ENCODE peak calls at places on chromosomes 6 and 20, in six cellular contexts. G is neural progenitor cell, D is HCT116, C is GM23248, L is SK-N-SH, V is PC-3. N is an unnamed sample. For H3K4me1, the result is how much of the 10 kb centered on the place peaks cover.

GRCh38 chr6:3501826-3502505 is 45.1 kb upstream of the SLC22A23 start:
- DNase-seq in L (no peak), G (no peak), D (no peak), V (no peak), C (no peak), N (no peak)

GRCh38 chr20:23133560-23133998 is 47.5 kb upstream of the CD93 start:
- DNase-seq in C (no peak), L (no peak), V (no peak), D (no peak), G (no peak), N (no peak)

GRCh38 chr6:56087421-56087820 is 160.0 kb downstream of the COL21A1 start:
- DNase-seq in V (no peak), L (no peak), G (no peak), C (no peak), D (no peak), N (no peak)

GRCh38 chr6:110233769-110234374 is 53.6 kb downstream of the CDC40 start:
- DNase-seq in V (no peak), D (no peak), G (no peak), C (peak), L (no peak), N (peak)

GRCh38 chr6:83860347-83860731 is 850 bp downstream of the CYB5R4 start:
- DNase-seq in G (no peak), V (no peak), C (no peak), L (no peak), D (no peak), N (no peak)

GRCh38 chr6:107075951-107076381 is 39.3 kb downstream of the BEND3 start:
- DNase-seq in L (no peak), D (no peak), V (peak), C (peak), G (no peak), N (no peak)

GRCh38 chr6:84172080-84172479 is 55.4 kb downstream of the CEP162 start:
- DNase-seq in D (no peak), G (no peak), L (no peak), C (peak), V (no peak), N (no peak)

GRCh38 chr6:116376149-116376548 is 5.4 kb downstream of the DSE start:
- DNase-seq in L (no peak), V (no peak), D (no peak), G (peak), C (no peak), N (no peak)

GRCh38 chr6:21664263-21665081 is 70.9 kb downstream of the SOX4 start:
- DNase-seq in G (peak), D (no peak), L (no peak), C (peak), V (no peak), N (no peak)

GRCh38 chr6:159084493-159085091 is 39.8 kb upstream of the TAGAP start:
- DNase-seq in D (no peak), G (no peak), L (no peak), V (no peak), C (peak), N (no peak)

GRCh38 chr20:63706852-63707557 is 771 bp downstream of the ARFRP1 start:
- DNase-seq in G (peak), C (peak), D (no peak), V (peak), L (peak), N (peak)

GRCh38 chr6:56729719-56730118 is 87.0 kb upstream of the DST start:
- DNase-seq in L (no peak), D (no peak), V (peak), G (no peak), C (peak), N (no peak)

GRCh38 chr6:122394016-122394415 is 5.4 kb upstream of the HSF2 start:
- DNase-seq in V (no peak), C (no peak), G (no peak), D (no peak), L (no peak), N (no peak)

GRCh38 chr20:1388706-1389483 is 4.0 kb downstream of the FKBP1A start:
- DNase-seq in C (peak), D (no peak), L (no peak), G (no peak), V (no peak), N (no peak)

GRCh38 chr6:13508711-13509705 is 21.6 kb upstream of the GFOD1 start:
- DNase-seq in D (no peak), G (no peak), C (peak), V (peak), L (no peak), N (no peak)

GRCh38 chr6:130928993-130929678 is 101.9 kb downstream of the SMLR1 start:
- DNase-seq in C (peak), L (no peak), D (no peak), V (peak), G (no peak), N (no peak)

GRCh38 chr6:166282394-166283032 is 25.7 kb downstream of the PRR18 start:
- DNase-seq in G (no peak), L (no peak), V (no peak), C (no peak), D (no peak), N (no peak)

GRCh38 chr20:44309763-44310663 is 989 bp downstream of the FITM2 start:
- DNase-seq in C (peak), D (no peak), V (peak), G (peak), L (no peak), N (no peak)

GRCh38 chr20:57763235-57763595 is 53.4 kb upstream of the PMEPA1 start:
- DNase-seq in G (no peak), V (no peak), C (no peak), D (no peak), L (no peak), N (no peak)
- TF ChIP-seq EZH2phosphoT487 in G (no peak), V (no peak), C (no peak), D (no peak), L (no peak), N (no peak)

DNA sequence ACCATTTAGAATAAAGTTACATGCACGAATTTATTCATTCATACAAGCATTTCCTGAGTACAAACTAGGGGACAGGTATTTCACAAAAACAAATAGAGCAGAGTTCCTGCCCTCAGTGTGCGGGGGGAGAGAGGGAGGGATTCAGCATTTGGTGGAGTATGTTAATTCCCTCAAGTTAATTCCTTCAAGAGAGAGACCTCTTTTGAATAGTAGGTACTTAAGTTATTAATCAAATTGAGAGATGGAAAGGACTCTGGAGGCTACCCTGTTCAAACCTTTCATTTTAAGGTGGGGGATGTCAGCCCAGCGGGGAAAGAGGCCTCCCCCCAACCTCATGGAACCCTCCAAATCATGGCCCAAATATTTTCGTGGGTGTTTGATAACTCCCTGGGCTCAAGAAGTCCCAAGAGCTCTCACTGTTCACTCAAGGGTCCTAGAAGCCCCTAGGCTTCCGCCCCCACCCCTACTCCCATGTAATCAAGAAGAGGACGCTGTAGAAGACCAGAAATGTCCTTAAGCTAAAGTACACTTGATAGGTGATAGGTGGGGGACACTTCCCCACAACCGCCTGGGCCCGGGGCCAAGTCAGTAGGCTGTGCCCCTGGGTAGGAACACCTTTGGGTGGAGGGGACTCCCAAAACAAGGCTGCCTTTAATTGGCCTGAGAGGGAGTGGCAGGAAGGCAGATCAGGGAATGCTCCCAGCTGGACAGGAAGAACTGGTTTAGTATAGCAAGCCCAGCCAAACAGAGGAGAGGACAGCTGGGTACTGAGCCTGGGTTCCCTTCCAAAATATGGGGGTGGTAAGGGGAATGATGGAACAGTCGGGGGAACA is 2.9 kb downstream of the SDC4 start:
- DNase-seq in V (peak), G (no peak), D (no peak), L (no peak), C (no peak), N (no peak)
- H3K9ac ChIP-seq in V (peak), G (no peak), D (peak), L (peak), C (peak), N (no peak)

DNA sequence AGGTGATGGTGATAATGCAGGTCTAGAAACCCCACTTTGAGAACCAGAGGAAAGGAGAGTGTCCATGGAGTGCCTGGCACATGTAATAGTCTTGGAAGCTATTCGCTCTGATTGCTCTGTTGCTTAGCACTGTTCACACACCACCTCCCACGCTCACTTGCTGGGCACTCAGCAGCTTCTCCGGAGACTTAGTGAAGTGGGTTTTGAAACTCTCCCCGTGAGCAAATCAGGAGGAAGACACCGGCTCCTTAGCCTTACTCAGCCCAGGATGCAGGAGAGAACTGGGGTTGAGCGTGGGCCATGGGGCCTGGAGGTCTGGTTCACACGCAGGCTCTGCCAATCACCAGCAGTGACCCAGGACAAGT is 22.2 kb downstream of the BMP7 start:
- DNase-seq in L (no peak), G (no peak), C (peak), D (no peak), V (no peak), N (no peak)
- H3K4me1 ChIP-seq in L (under half), G (under half), C (under half), D (under half), V (under half), N (under half)

DNA sequence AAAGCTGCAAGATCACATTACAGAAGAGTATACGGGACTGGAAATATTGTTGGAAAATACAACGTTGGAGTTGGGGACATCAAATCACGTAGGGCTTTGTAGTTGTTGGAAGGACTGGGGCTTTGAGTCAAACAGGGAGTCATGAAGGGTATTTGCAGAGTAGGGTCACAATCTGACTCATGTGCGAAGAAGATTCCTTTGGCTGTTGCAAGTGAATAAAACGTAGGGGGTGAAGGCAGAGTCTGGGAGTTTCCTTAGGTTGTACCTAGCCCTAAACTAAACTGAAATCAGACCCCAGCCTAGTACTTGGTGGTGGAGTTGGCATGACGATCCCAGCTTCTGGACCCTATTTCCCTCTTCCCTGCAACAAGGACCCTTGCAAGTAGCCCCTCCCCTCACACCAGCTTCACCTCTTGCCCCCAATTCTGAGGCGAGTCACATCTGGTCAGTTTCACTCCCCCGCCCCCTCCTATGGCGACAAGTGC is 32.2 kb downstream of the SNX5 start:
- DNase-seq in D (no peak), V (no peak), L (no peak), C (peak), G (no peak), N (no peak)
- TF ChIP-seq EZH2phosphoT487 in D (no peak), V (no peak), L (no peak), C (no peak), G (no peak), N (no peak)

DNA sequence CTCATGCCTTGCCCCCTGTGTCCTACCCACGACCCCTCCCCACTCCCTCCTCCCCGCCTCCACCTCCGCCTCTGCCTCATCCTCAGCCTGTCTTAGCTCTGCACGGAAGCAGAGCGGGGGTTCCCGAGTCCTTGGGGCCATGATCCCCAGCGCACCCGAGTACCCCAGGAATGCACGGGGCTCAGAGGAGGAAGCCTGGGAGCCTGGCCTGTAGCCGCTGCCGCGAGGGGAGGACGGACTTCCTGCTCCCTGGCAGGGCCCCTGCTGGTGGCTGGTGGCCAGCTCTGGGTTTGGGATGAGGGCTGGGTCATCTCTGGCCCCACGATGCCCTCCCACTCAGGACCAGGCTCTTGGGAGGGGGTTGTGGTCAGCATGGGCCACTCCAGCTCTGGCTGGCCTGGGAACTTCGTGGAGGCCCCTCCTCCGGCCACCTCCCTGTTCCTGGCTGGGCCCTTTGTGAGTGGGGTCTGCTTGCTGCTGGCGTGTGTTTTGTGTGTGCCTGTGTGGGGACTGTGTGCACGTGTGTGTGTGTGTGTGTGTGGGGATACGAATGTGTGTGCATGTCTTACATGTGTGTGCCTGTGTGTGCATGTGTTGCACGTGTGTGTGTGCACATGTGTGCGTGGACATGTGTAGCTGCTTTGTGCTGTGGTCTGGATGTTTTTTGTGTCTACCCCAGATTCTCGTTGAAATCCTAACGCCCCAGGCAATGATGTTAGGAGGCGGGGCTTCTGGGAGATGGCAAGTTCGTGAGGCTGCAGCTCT is 1.2 kb upstream of the RBBP8NL start:
- DNase-seq in L (peak), V (no peak), C (no peak), G (no peak), D (no peak), N (no peak)
- H3K9ac ChIP-seq in L (no peak), V (no peak), C (no peak), G (no peak), D (no peak), N (no peak)

DNA sequence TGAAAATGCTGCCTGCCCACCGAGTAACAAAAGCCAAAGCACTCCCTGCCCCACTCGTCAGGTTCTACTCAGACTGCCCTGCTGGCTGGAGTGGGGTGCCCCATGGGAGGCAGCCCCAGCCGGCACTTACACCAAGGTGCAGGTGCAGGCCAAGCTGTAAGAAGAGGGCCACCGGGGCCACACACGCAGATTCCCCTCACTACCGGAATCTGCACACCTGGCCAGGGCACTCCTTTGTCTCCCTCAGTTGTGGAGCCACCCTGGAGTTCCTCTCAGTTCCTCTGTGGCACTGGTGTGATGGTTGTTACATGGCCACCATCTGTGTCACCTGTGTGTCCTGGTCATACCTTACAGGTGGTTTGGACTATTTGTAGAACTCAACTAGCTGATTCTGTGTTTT is 112.4 kb downstream of the FOXO3 start:
- DNase-seq in L (no peak), V (no peak), C (no peak), G (no peak), D (no peak), N (peak)
- H3K4me1 ChIP-seq in L (under half), V (under half), C (under half), G (under half), D (half or more), N (half or more)

DNA sequence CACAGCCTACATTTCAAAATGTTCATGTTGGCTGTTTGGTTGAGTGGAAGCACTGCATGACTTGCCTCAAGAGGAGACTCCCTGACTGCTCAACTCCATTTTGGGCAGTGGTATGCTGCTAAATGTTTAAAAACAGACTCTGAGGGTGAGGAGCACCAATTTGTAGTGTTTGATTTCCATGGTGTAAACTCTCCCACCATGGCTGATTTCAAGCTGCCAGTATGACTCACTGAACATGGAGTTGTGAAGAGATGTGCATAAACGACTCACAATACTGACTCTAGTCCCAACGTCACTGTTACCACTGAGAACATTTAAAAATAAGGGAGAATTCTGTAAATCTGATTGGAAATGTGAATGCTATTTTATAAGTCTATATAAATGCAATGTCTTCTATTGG is 70.4 kb downstream of the BACH2 start:
- DNase-seq in G (no peak), L (no peak), C (peak), V (no peak), D (no peak), N (no peak)
- TF ChIP-seq EZH2phosphoT487 in G (no peak), L (no peak), C (no peak), V (no peak), D (no peak), N (no peak)

GRCh38 chr20:8755340-8756118 is 313.4 kb upstream of the PLCB4 start:
- DNase-seq in G (no peak), V (no peak), D (no peak), C (no peak), L (no peak), N (no peak)

GRCh38 chr20:8756410-8756809 is 312.5 kb upstream of the PLCB4 start:
- DNase-seq in V (peak), D (peak), G (no peak), C (peak), L (no peak), N (no peak)

GRCh38 chr20:8757146-8757545 is 311.7 kb upstream of the PLCB4 start:
- DNase-seq in G (no peak), C (peak), D (no peak), L (no peak), V (peak), N (peak)
- H3K9ac ChIP-seq in G (no peak), C (no peak), D (no peak), L (no peak), V (no peak), N (no peak)

N was measured in MM.1S.